ENCODE peak calls at places on chromosome 10, in five cellular contexts. T is neural progenitor cell, K is ovary, H is sigmoid colon, E is endothelial cell of umbilical vein. Z is an unnamed sample. For H3K4me1, the result is how much of the 10 kb centered on the place peaks cover.

GRCh38 chr10:111211756-111212155 is 134.9 kb downstream of the ADRA2A start:
- DNase-seq in K (no peak), H (no peak), T (no peak), E (no peak), Z (no peak)

GRCh38 chr10:106864031-106864430 is 300.5 kb downstream of the SORCS1 start:
- DNase-seq in H (no peak), K (no peak), T (no peak), E (no peak), Z (no peak)

GRCh38 chr10:9243861-9244515 is 1189.5 kb downstream of the GATA3 start:
- DNase-seq in E (no peak), K (no peak), T (peak), H (no peak), Z (no peak)

GRCh38 chr10:96626795-96627194 is 40.0 kb upstream of the TM9SF3 start:
- DNase-seq in E (no peak), T (peak), H (no peak), K (no peak), Z (no peak)

GRCh38 chr10:20630092-20630643 is 266.9 kb downstream of the NEBL start:
- DNase-seq in K (no peak), H (no peak), E (no peak), T (no peak), Z (no peak)

GRCh38 chr10:70672165-70672992 is at the start of gene ADAMTS14:
- DNase-seq in H (no peak), T (peak), K (peak), E (no peak), Z (no peak)

GRCh38 chr10:69665457-69666320 is 35.6 kb downstream of the FAM241B start:
- DNase-seq in E (no peak), H (no peak), K (no peak), T (no peak), Z (no peak)

GRCh38 chr10:114044251-114045070 is 795 bp downstream of the ADRB1 start:
- DNase-seq in K (no peak), E (peak), T (peak), H (no peak), Z (no peak)

GRCh38 chr10:9957352-9957751 is 1060.3 kb upstream of the CELF2 start:
- DNase-seq in H (no peak), T (no peak), E (no peak), K (no peak), Z (no peak)

GRCh38 chr10:98472171-98472570 is 25.4 kb upstream of the HPS1 start:
- DNase-seq in E (no peak), K (no peak), T (peak), H (no peak), Z (no peak)

GRCh38 chr10:4982764-4983226 is 19.6 kb downstream of the AKR1C1 start:
- DNase-seq in E (no peak), K (no peak), T (no peak), H (no peak), Z (peak)

GRCh38 chr10:987635-987905 is 664 bp upstream of the GTPBP4 start:
- DNase-seq in E (peak), H (no peak), T (peak), K (no peak), Z (no peak)

GRCh38 chr10:125217986-125218675 is 57.8 kb upstream of the CTBP2 start:
- DNase-seq in H (no peak), K (no peak), T (no peak), E (no peak), Z (no peak)

GRCh38 chr10:6269953-6270867 is 67.5 kb downstream of the PFKFB3 start:
- DNase-seq in T (no peak), E (no peak), H (no peak), K (no peak), Z (no peak)

GRCh38 chr10:125982256-125982948 is 86.0 kb downstream of the FANK1 start:
- DNase-seq in K (peak), H (no peak), E (peak), T (peak), Z (no peak)

GRCh38 chr10:71191459-71192113 is 20.8 kb upstream of the UNC5B start:
- DNase-seq in H (no peak), E (no peak), K (no peak), T (peak), Z (no peak)

GRCh38 chr10:124953421-124953820 is 11.5 kb downstream of the ZRANB1 start:
- DNase-seq in H (no peak), K (no peak), E (no peak), T (no peak), Z (no peak)

GRCh38 chr10:101441539-101442455 is 87.8 kb downstream of the BTRC start:
- DNase-seq in E (peak), K (no peak), H (no peak), T (peak), Z (no peak)

GRCh38 chr10:99981581-99982199 is 28.1 kb downstream of the DNMBP start:
- DNase-seq in H (no peak), E (no peak), T (no peak), K (no peak), Z (no peak)

GRCh38 chr10:114002422-114002821 is 41.2 kb upstream of the ADRB1 start:
- DNase-seq in T (no peak), E (no peak), H (no peak), K (no peak), Z (no peak)

GRCh38 chr10:110058215-110058614 is 50.4 kb downstream of the ADD3 start:
- DNase-seq in E (peak), T (no peak), H (no peak), K (no peak), Z (no peak)

GRCh38 chr10:110057461-110057860 is 49.7 kb downstream of the ADD3 start:
- DNase-seq in T (no peak), E (no peak), K (no peak), H (no peak), Z (no peak)

GRCh38 chr10:110056822-110057221 is 49.0 kb downstream of the ADD3 start:
- DNase-seq in E (no peak), K (no peak), H (no peak), T (no peak), Z (no peak)

GRCh38 chr10:110061687-110062086 is 53.9 kb downstream of the ADD3 start:
- DNase-seq in H (no peak), E (no peak), T (no peak), K (no peak), Z (no peak)

GRCh38 chr10:110059965-110060364 is 52.2 kb downstream of the ADD3 start:
- DNase-seq in K (no peak), T (no peak), H (no peak), E (peak), Z (no peak)
- H3K4me1 ChIP-seq in K (under half), T (under half), H (under half), E (under half), Z (under half)

DNA sequence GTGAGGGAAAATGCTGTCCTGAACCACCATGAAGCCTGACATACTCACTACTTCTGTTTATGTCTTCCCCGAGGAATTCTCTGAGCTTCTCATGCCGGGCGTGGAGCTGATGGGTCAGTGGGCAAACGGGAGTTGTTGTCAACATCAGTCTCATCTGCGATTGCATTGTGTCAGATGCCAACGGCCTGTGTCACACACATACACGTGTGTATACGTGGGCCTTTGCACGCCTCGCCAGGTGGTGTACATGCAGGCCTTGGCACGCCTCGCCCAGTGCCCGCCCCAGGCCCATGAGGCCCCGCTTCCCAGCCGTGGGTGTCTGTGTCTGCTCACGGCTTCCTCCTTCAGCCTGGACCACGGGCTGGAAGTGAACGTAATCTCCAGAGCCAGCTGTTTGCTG is 7.5 kb upstream of the CSGALNACT2 start:
- DNase-seq in T (no peak), H (no peak), E (no peak), K (no peak), Z (no peak)
- H3K27ac ChIP-seq in T (no peak), H (no peak), E (no peak), K (no peak), Z (no peak)

GRCh38 chr10:132535065-132535651 is 2.4 kb upstream of the INPP5A start:
- DNase-seq in E (no peak), T (no peak), H (peak), K (no peak), Z (no peak)
- H3K4me3 ChIP-seq in E (no peak), T (no peak), H (no peak), K (no peak), Z (no peak)

GRCh38 chr10:127922206-127922605 is 15.3 kb downstream of the PTPRE start:
- DNase-seq in E (no peak), T (no peak), H (peak), K (no peak), Z (no peak)

GRCh38 chr10:127921075-127921750 is 14.3 kb downstream of the PTPRE start:
- DNase-seq in T (no peak), H (peak), K (no peak), E (no peak), Z (no peak)

GRCh38 chr10:127920319-127921074 is 13.6 kb downstream of the PTPRE start:
- DNase-seq in T (no peak), H (peak), E (no peak), K (no peak), Z (no peak)

GRCh38 chr10:127922675-127923366 is 15.9 kb downstream of the PTPRE start:
- DNase-seq in K (peak), T (no peak), E (peak), H (peak), Z (peak)

GRCh38 chr10:127921751-127922140 is 14.8 kb downstream of the PTPRE start:
- DNase-seq in E (peak), H (peak), T (no peak), K (no peak), Z (no peak)
- H3K4me1 ChIP-seq in E (half or more), H (under half), T (under half), K (under half), Z (under half)

GRCh38 chr10:37467246-37467645 is 341.8 kb downstream of the ANKRD30A start:
- DNase-seq in T (no peak), K (no peak), H (no peak), E (no peak), Z (no peak)
- H3K27ac ChIP-seq in T (no peak), K (no peak), H (no peak), E (no peak), Z (no peak)

DNA sequence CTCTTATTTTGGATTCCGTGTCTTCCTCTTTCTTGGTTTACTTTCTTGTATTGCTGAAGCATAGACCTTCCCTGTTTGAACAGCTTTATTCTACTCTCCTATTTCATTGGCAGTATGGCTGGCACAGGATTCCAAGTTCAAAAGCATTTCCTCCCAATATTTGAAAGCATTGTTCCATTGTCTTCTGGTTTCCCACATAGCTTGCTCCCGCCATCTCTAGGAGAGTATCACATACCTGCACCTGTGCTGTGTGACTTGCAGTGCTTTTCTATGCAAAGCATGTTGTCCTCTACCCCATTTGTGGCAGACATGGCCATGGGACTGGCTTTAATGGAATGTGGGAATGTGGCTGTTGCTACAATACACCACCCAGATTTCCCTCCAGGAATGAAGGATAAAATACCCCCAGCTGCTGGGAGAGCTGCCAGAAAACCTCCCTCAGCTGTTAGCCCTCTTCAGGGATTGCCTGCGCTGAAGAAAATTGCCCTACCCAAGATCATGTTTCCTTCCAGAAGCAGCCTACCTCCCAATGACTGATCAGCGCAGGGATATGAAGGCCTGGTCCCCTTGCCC is 6.9 kb upstream of the MYOF start:
- DNase-seq in K (no peak), H (no peak), T (no peak), E (peak), Z (no peak)
- H3K4me3 ChIP-seq in K (no peak), H (no peak), T (no peak), E (no peak), Z (no peak)

Z was measured in gastrocnemius medialis.